ENCODE peak calls at places on chromosomes 16 and 17, in five cellular contexts. Y is GM12891; W is stimulated activated CD8-positive, alpha-beta memory T cell treated with anti-CD3 and anti-CD28 coated beads, Interleukin-15, amount 100 ng/mL, for 24 hours; H is endothelial cell of umbilical vein; I is T-helper 17 cell. T is an unnamed sample.

GRCh38 chr16:31568577-31569359 is 41.1 kb downstream of the AHSP start:
- DNase-seq in W (no peak), Y (no peak), I (no peak), H (no peak), T (peak)

GRCh38 chr16:9934723-9935508 is 247.3 kb downstream of the GRIN2A start:
- DNase-seq in I (no peak), H (no peak), Y (no peak), W (no peak), T (no peak)

GRCh38 chr17:61340431-61340830 is 59.2 kb upstream of the TBX2 start:
- DNase-seq in W (no peak), I (no peak), Y (no peak), H (no peak), T (no peak)

GRCh38 chr16:1917665-1918111 is 527 bp downstream of the HS3ST6 start:
- DNase-seq in I (no peak), Y (no peak), H (no peak), W (no peak), T (no peak)

GRCh38 chr16:67301080-67301757 is 21.9 kb downstream of the PLEKHG4 start:
- DNase-seq in H (no peak), I (no peak), W (no peak), Y (no peak), T (no peak)

GRCh38 chr17:80270836-80271235 is 10.2 kb downstream of the RNF213 start:
- DNase-seq in I (no peak), Y (no peak), W (no peak), H (no peak), T (peak)

GRCh38 chr17:61400058-61400785 is 579 bp downstream of the TBX2 start:
- DNase-seq in Y (no peak), I (no peak), H (no peak), W (no peak), T (peak)

GRCh38 chr16:84143784-84144199 is 1.2 kb downstream of the HSDL1 start:
- DNase-seq in W (no peak), I (no peak), H (no peak), Y (no peak), T (no peak)

GRCh38 chr16:72847187-72848044 is 200.5 kb downstream of the ZFHX3 start:
- DNase-seq in H (peak), W (no peak), Y (peak), I (no peak), T (peak)

GRCh38 chr16:71845639-71846431 is at the start of gene ATXN1L:
- DNase-seq in W (peak), H (peak), I (peak), Y (peak), T (peak)

GRCh38 chr17:48048321-48049140 is at the start of gene NFE2L1:
- DNase-seq in W (no peak), I (no peak), H (peak), Y (no peak), T (peak)

GRCh38 chr17:37605813-37606505 is 3.3 kb downstream of the SYNRG start:
- DNase-seq in H (peak), I (no peak), Y (no peak), W (no peak), T (no peak)

GRCh38 chr16:4612977-4613635 is 1.6 kb downstream of the UBALD1 start:
- DNase-seq in W (no peak), I (no peak), Y (no peak), H (no peak), T (no peak)

GRCh38 chr16:31700200-31700529 is 172.5 kb downstream of the AHSP start:
- DNase-seq in H (no peak), Y (peak), W (no peak), I (no peak), T (peak)

GRCh38 chr17:57735707-57736106 is 9.4 kb downstream of the CCDC182 start:
- DNase-seq in I (no peak), W (no peak), H (no peak), Y (no peak), T (peak)

GRCh38 chr17:48711128-48711527 is 11.2 kb downstream of the PRAC1 start:
- DNase-seq in W (no peak), I (no peak), Y (no peak), H (no peak), T (no peak)

GRCh38 chr17:61235821-61236197 is 163.8 kb upstream of the TBX2 start:
- DNase-seq in Y (no peak), H (no peak), W (no peak), I (no peak), T (peak)

GRCh38 chr17:69763503-69763902 is 311.5 kb upstream of the KCNJ16 start:
- DNase-seq in W (no peak), I (no peak), Y (no peak), H (peak), T (no peak)

GRCh38 chr17:40633871-40634270 is 13.7 kb downstream of the SMARCE1 start:
- DNase-seq in Y (no peak), H (no peak), I (no peak), W (no peak), T (peak)

GRCh38 chr17:75817571-75817970 is 26.6 kb downstream of the UNC13D start:
- DNase-seq in H (no peak), W (no peak), Y (peak), I (no peak), T (no peak)

GRCh38 chr17:29112780-29113295 is 67.4 kb downstream of the MYO18A start:
- DNase-seq in Y (no peak), W (no peak), H (no peak), I (no peak), T (no peak)

GRCh38 chr17:59893617-59894100 is 738 bp downstream of the RPS6KB1 start:
- DNase-seq in Y (no peak), W (no peak), I (no peak), H (peak), T (peak)

GRCh38 chr17:48484850-48485249 is 46.0 kb downstream of the HOXB1 start:
- DNase-seq in H (no peak), Y (no peak), W (no peak), I (no peak), T (peak)

GRCh38 chr16:50534958-50535357 is 13.2 kb upstream of the NKD1 start:
- DNase-seq in I (no peak), W (no peak), Y (no peak), H (no peak), T (peak)

GRCh38 chr17:48812001-48812400 is 5.0 kb downstream of the TTLL6 start:
- DNase-seq in H (no peak), Y (no peak), W (no peak), I (no peak), T (no peak)

GRCh38 chr17:3535253-3535995 is 22.2 kb downstream of the TRPV3 start:
- DNase-seq in I (no peak), H (peak), W (peak), Y (peak), T (peak)

GRCh38 chr16:80611930-80612327 is 71.1 kb downstream of the DYNLRB2 start:
- DNase-seq in W (no peak), H (no peak), Y (no peak), I (no peak), T (no peak)

GRCh38 chr16:15672514-15673167 is 22.6 kb downstream of the NDE1 start:
- DNase-seq in W (no peak), H (peak), I (peak), Y (no peak), T (peak)

GRCh38 chr16:89064606-89065444 is 28.8 kb upstream of the ACSF3 start:
- DNase-seq in H (no peak), W (no peak), Y (no peak), I (no peak), T (no peak)

GRCh38 chr17:57999496-58000017 is 7.5 kb downstream of the SRSF1 start:
- DNase-seq in I (no peak), W (no peak), Y (no peak), H (peak), T (peak)

GRCh38 chr17:4519361-4519788 is 20.7 kb downstream of the SPNS2 start:
- DNase-seq in Y (no peak), I (no peak), W (no peak), H (peak), T (no peak)

GRCh38 chr17:58121925-58122324 is 26.3 kb upstream of the OR4D1 start:
- DNase-seq in I (no peak), W (no peak), H (no peak), Y (peak), T (peak)

GRCh38 chr17:77160032-77160876 is 19.5 kb downstream of the SEC14L1 start:
- DNase-seq in Y (no peak), W (no peak), I (no peak), H (no peak), T (peak)

GRCh38 chr17:10457952-10458351 is 11.4 kb downstream of the MYH4 start:
- DNase-seq in W (no peak), I (no peak), Y (no peak), H (no peak), T (no peak)

GRCh38 chr16:47424846-47425245 is 36.0 kb downstream of the ITFG1 start:
- DNase-seq in W (no peak), Y (no peak), H (no peak), I (no peak), T (no peak)

GRCh38 chr17:13244511-13244910 is 226.7 kb upstream of the ELAC2 start:
- DNase-seq in Y (no peak), W (no peak), I (no peak), H (no peak), T (no peak)